ENCODE peak calls at places on chromosomes 16 and 17, in six cellular contexts. T, E, D, X, G and R are unnamed samples. For H3K4me1, the result is how much of the 10 kb centered on the place peaks cover.

GRCh38 chr17:50033316-50033715 is 22.6 kb upstream of the ITGA3 start:
- DNase-seq in E (peak), T (no peak), D (no peak), X (no peak), G (no peak), R (no peak)

GRCh38 chr16:57892447-57893096 is 78.4 kb downstream of the CNGB1 start:
- DNase-seq in X (no peak), G (no peak), E (no peak), D (no peak), T (no peak), R (no peak)

GRCh38 chr16:88505405-88506082 is 52.5 kb downstream of the ZFPM1 start:
- DNase-seq in G (no peak), T (peak), D (no peak), E (no peak), X (peak), R (no peak)

GRCh38 chr17:79651266-79651665 is 40.4 kb upstream of the RBFOX3 start:
- DNase-seq in X (peak), G (no peak), D (no peak), E (no peak), T (no peak), R (no peak)

GRCh38 chr17:13995856-13996635 is 73.3 kb upstream of the COX10 start:
- DNase-seq in G (no peak), T (no peak), E (no peak), X (no peak), D (no peak), R (no peak)

GRCh38 chr17:79029327-79030009 is 5.5 kb downstream of the C1QTNF1 start:
- DNase-seq in G (no peak), E (no peak), X (no peak), D (no peak), T (no peak), R (no peak)

GRCh38 chr17:50346313-50347086 is 574 bp downstream of the XYLT2 start:
- DNase-seq in X (peak), D (no peak), G (no peak), E (no peak), T (peak), R (peak)

GRCh38 chr16:31129568-31130335 is 5.8 kb downstream of the PRSS8 start:
- DNase-seq in G (no peak), E (no peak), X (no peak), D (no peak), T (no peak), R (peak)

GRCh38 chr16:31568577-31569359 is 41.1 kb downstream of the AHSP start:
- DNase-seq in E (no peak), G (peak), D (no peak), X (peak), T (peak), R (no peak)

DNA sequence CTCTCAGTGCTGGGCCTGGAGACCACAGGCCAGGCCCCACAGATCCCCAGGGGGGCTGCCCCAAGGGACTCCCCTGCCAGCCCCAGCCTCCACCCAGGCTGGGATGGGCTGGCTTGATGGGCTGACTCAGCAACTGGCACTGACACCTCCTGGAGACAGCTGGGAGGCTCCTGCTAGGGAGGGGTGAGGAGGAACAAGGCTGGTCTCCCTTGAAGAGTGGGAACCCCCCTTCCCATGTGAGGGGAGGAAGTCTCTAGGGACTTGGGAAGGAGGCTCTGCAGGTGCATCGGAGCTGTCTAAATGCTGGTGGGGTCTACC is 10.4 kb downstream of the NHERF1 start:
- DNase-seq in X (no peak), E (peak), G (no peak), D (no peak), T (no peak), R (no peak)
- H3K4me1 ChIP-seq in X (under half), E (under half), G (half or more), D (half or more), T (under half), R (under half)

DNA sequence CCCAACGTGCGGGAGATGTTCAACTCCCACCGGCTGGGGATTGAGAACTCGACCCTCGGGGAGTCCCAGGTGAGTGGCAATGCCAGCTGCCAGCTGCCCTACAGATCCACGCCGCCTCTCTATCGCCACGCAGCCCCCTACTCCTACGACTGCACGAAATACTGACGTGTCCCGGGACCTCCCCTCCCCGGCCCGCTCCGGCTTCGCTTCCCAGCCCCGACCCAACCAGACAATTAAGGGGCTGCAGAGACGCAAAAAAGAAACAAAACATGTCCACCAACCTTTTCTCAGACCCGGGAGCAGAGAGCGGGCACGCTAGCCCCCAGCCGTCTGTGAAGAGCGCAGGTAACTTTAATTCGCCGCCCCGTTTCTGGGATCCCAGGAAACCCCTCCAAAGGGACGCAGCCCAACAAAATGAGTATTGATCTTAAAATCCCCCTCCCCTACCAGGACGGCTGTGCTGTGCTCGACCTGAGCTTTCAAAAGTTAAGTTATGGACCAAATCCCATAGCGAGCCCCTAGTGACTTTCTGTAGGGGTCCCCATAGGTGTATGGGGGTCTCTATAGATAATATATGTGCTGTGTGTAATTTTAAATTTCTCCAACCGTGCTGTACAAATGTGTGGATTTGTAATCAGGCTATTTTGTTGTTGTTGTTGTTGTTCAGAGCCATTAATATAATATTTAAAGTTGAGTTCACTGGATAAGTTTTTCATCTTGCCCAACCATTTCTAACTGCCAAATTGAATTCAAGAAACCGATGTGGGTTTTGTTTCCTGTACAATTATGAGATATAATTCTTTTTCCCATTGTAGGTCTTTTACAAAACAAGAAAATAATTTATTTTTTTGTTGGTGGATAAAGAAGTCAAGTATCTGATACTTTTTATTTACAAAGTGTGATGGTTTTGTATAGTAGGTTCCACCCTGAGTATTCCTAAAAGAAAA is 2.3 kb downstream of the FOXC2 start:
- DNase-seq in T (peak), D (no peak), E (no peak), G (no peak), X (peak), R (no peak)
- H3K18ac ChIP-seq in T (no peak), D (peak), E (peak), G (peak), X (peak), R (no peak)

DNA sequence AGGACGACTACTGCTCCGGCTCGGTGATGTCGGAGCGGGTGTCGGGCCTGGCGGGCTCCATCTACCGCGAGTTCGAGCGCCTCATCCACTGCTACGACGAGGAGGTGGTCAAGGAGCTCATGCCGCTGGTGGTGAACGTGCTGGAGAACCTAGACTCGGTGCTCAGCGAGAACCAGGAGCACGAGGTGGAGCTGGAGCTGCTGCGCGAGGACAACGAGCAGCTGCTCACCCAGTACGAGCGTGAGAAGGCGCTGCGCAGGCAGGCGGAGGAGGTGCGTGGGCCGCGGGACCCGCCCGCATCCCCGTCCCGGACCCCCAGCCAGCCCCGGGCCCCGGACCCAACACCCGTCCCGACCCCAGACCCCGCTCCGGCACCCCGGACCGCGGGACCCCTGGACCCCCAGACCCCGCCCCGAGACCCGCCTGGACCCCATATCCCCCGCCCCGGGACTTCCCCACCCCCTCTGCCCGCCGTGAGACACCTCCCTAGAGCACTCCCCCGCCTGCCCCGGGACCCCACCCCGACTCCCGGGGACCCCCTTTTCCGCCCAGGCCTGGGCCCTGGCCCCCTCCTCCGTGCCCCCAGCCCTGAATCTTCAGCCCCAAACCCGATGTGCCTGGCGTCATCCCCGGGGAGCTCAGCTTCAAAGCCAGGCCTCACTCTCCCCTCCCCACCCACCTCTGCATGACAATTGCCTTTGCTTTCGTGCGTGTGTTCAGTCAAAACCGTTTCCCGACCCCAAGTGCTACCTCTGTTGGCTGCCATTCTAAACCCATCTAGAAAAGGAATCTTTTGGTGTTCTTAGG is 594 bp downstream of the MAPK8IP3 start:
- DNase-seq in E (peak), T (no peak), D (no peak), G (no peak), X (peak), R (no peak)
- H2BK120ac ChIP-seq in E (peak), T (no peak), D (no peak), G (peak), X (no peak), R (peak)

GRCh38 chr16:3740186-3740585 is 22.9 kb upstream of the TRAP1 start:
- DNase-seq in X (no peak), E (no peak), T (no peak), G (no peak), D (no peak), R (no peak)
- H3K4me1 ChIP-seq in X (under half), E (under half), T (under half), G (under half), D (under half), R (under half)

GRCh38 chr16:3573146-3573815 is 3.9 kb downstream of the NLRC3 start:
- DNase-seq in T (no peak), G (no peak), E (no peak), D (no peak), X (no peak), R (no peak)

GRCh38 chr16:3569851-3570250 is 7.4 kb downstream of the NLRC3 start:
- DNase-seq in D (no peak), G (no peak), T (no peak), E (no peak), X (no peak), R (no peak)

GRCh38 chr16:3566990-3567389 is 10.2 kb downstream of the NLRC3 start:
- DNase-seq in D (no peak), X (no peak), T (no peak), G (no peak), E (no peak), R (no peak)

GRCh38 chr16:3574195-3574594 is 3.0 kb downstream of the NLRC3 start:
- DNase-seq in T (no peak), D (no peak), G (no peak), E (no peak), X (no peak), R (no peak)

DNA sequence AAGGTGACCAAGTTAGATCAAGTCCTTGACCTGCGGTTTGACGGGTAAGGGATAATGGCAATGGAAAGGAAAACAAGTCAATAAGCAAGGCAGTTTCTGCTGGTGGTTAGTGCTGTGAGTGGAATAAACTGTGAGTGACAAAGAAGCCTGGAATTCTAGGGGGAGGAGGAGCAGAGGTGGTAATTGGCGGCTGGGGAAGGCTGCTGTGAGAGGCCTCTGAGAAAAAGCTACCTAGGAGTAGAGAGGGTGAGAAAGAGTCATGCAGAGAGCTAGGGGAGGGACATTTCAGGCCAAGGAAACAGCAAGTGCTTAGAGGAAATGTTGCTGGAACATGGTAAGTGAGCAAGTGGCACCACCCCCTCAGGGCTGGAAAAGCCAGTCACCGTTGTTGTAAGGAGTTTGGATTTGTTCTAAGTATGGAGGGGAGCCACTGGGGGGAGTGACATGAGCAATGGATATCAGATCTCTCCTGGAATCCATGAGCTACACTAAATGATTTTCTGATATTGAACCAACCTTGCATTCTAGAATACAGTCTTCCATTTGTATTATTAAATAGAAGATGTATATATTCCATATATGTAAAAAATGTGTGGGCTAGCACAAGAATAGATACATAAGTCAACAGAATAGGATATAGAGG is 6.7 kb downstream of the NLRC3 start:
- DNase-seq in X (peak), E (no peak), T (no peak), G (no peak), D (no peak), R (no peak)
- H3K18ac ChIP-seq in X (no peak), E (no peak), T (no peak), G (no peak), D (no peak), R (no peak)

GRCh38 chr16:4290236-4290830 is 17.5 kb upstream of the TFAP4 start:
- DNase-seq in G (no peak), E (peak), T (no peak), X (peak), D (no peak), R (peak)
- H2BK120ac ChIP-seq in G (no peak), E (peak), T (no peak), X (no peak), D (no peak), R (peak)